ENCODE peak calls at places on chromosomes 12 and 14, in nine cellular contexts. X is H7; T is left cardiac atrium; R is neural crest cell; D is Peyer's patch; C is ureter; O is epithelial cell of esophagus; M is ACHN; Y is activated CD8-positive, alpha-beta memory T cell treated with anti-CD3 and anti-CD28 coated beads, Interleukin-2, amount 50 U/mL, for 48 hours. K is an unnamed sample.

GRCh38 chr12:53561590-53561953 is 54.3 kb upstream of the NPFF start:
- DNase-seq in Y (no peak), M (peak), X (no peak), T (no peak), D (no peak), R (no peak), O (peak), C (no peak), K (peak)

GRCh38 chr12:98745578-98746391 is 100.7 kb downstream of the APAF1 start:
- DNase-seq in O (peak), D (no peak), C (no peak), X (peak), T (peak), M (no peak), R (no peak), Y (peak), K (no peak)

GRCh38 chr14:55107766-55108554 is 21.1 kb upstream of the LGALS3 start:
- DNase-seq in D (peak), M (peak), T (peak), C (peak), O (peak), Y (peak), R (no peak), X (peak), K (peak)

GRCh38 chr12:56158926-56159461 is 835 bp downstream of the MYL6 start:
- DNase-seq in M (peak), R (peak), O (peak), X (peak), Y (no peak), T (peak), C (peak), D (peak), K (peak)

GRCh38 chr12:50050410-50051280 is 6.8 kb upstream of the ASIC1 start:
- DNase-seq in O (peak), R (no peak), M (no peak), X (peak), Y (no peak), D (peak), C (peak), T (peak), K (no peak)

GRCh38 chr12:106213721-106214121 is 34.1 kb downstream of the CKAP4 start:
- DNase-seq in Y (no peak), O (no peak), R (no peak), M (no peak), D (no peak), T (no peak), X (no peak), C (peak), K (peak)

GRCh38 chr12:51055060-51055459 is 6.9 kb downstream of the LETMD1 start:
- DNase-seq in O (peak), X (no peak), D (no peak), M (no peak), Y (no peak), T (no peak), C (no peak), R (no peak), K (no peak)

GRCh38 chr12:21655594-21655993 is 2.0 kb downstream of the LDHB start:
- DNase-seq in Y (no peak), R (no peak), D (no peak), M (no peak), X (no peak), C (no peak), O (no peak), T (no peak), K (no peak)

GRCh38 chr12:102950107-102950949 is 7.1 kb upstream of the ASCL1 start:
- DNase-seq in M (no peak), D (no peak), X (peak), Y (no peak), T (no peak), R (no peak), O (no peak), C (no peak), K (no peak)

K was measured in renal cortical epithelial cell.